ENCODE peak calls at places on chromosomes 16 and 17, in four cellular contexts. One of them, this sample, is unnamed.

GRCh38 chr16:12580809-12581208 is 222.9 kb downstream of the CPPED1 start:
- DNase-seq in ovary: no peak
- DNase-seq in heart left ventricle: no peak
- DNase-seq in esophagus squamous epithelium: no peak
- DNase-seq in this sample: peak

GRCh38 chr16:66261826-66262225 is 104.7 kb upstream of the CDH5 start:
- DNase-seq in ovary: no peak
- DNase-seq in heart left ventricle: no peak
- DNase-seq in esophagus squamous epithelium: no peak
- DNase-seq in this sample: no peak

GRCh38 chr16:85479972-85480726 is 133.0 kb upstream of the GSE1 start:
- DNase-seq in ovary: no peak
- DNase-seq in heart left ventricle: no peak
- DNase-seq in esophagus squamous epithelium: no peak
- DNase-seq in this sample: no peak

GRCh38 chr17:17365476-17366110 is 62.4 kb downstream of the NT5M start:
- DNase-seq in ovary: no peak
- DNase-seq in heart left ventricle: no peak
- DNase-seq in esophagus squamous epithelium: no peak
- DNase-seq in this sample: no peak

GRCh38 chr16:64440421-64440831 is 681.4 kb downstream of the CDH11 start:
- DNase-seq in ovary: no peak
- DNase-seq in heart left ventricle: peak
- DNase-seq in esophagus squamous epithelium: no peak
- DNase-seq in this sample: no peak

GRCh38 chr16:69108069-69108904 is 2.8 kb downstream of the HAS3 start:
- DNase-seq in ovary: no peak
- DNase-seq in heart left ventricle: no peak
- DNase-seq in esophagus squamous epithelium: no peak
- DNase-seq in this sample: no peak

GRCh38 chr16:19130385-19130784 is 16.6 kb downstream of the ITPRIPL2 start:
- DNase-seq in ovary: no peak
- DNase-seq in heart left ventricle: peak
- DNase-seq in esophagus squamous epithelium: no peak
- DNase-seq in this sample: no peak

GRCh38 chr16:1078579-1079021 is 6.1 kb downstream of the SSTR5 start:
- DNase-seq in ovary: no peak
- DNase-seq in heart left ventricle: no peak
- DNase-seq in esophagus squamous epithelium: no peak
- DNase-seq in this sample: no peak

GRCh38 chr17:27319536-27320221 is 25.8 kb downstream of the WSB1 start:
- DNase-seq in ovary: peak
- DNase-seq in heart left ventricle: peak
- DNase-seq in esophagus squamous epithelium: no peak
- DNase-seq in this sample: peak

GRCh38 chr17:2264023-2264860 is 39.3 kb downstream of the SMG6 start:
- DNase-seq in ovary: no peak
- DNase-seq in heart left ventricle: no peak
- DNase-seq in esophagus squamous epithelium: no peak
- DNase-seq in this sample: no peak

GRCh38 chr17:9162275-9162985 is 141.1 kb downstream of the NTN1 start:
- DNase-seq in ovary: no peak
- DNase-seq in heart left ventricle: no peak
- DNase-seq in esophagus squamous epithelium: no peak
- DNase-seq in this sample: no peak

GRCh38 chr16:79047337-79047736 is 553.2 kb downstream of the MAF start:
- DNase-seq in ovary: no peak
- DNase-seq in heart left ventricle: no peak
- DNase-seq in esophagus squamous epithelium: no peak
- DNase-seq in this sample: no peak

GRCh38 chr16:80803341-80804060 is 897 bp downstream of the CDYL2 start:
- DNase-seq in ovary: peak
- DNase-seq in heart left ventricle: peak
- DNase-seq in esophagus squamous epithelium: no peak
- DNase-seq in this sample: no peak

GRCh38 chr16:22027633-22028032 is 19.7 kb downstream of the MOSMO start:
- DNase-seq in ovary: no peak
- DNase-seq in heart left ventricle: no peak
- DNase-seq in esophagus squamous epithelium: no peak
- DNase-seq in this sample: no peak

GRCh38 chr17:34361478-34362061 is 1.5 kb downstream of the CCL1 start:
- DNase-seq in ovary: peak
- DNase-seq in heart left ventricle: peak
- DNase-seq in esophagus squamous epithelium: peak
- DNase-seq in this sample: peak

GRCh38 chr17:13544755-13545154 is 57.0 kb downstream of the HS3ST3A1 start:
- DNase-seq in ovary: no peak
- DNase-seq in heart left ventricle: no peak
- DNase-seq in esophagus squamous epithelium: no peak
- DNase-seq in this sample: no peak

GRCh38 chr17:21774263-21774662 is 81.9 kb downstream of the KCNJ18 start:
- DNase-seq in ovary: no peak
- DNase-seq in heart left ventricle: no peak
- DNase-seq in esophagus squamous epithelium: no peak
- DNase-seq in this sample: no peak

GRCh38 chr17:38918129-38918913 is 7.1 kb upstream of the LASP1NB start:
- DNase-seq in ovary: peak
- DNase-seq in heart left ventricle: no peak
- DNase-seq in esophagus squamous epithelium: no peak
- DNase-seq in this sample: peak

GRCh38 chr17:55089251-55089650 is 120.7 kb downstream of the STXBP4 start:
- DNase-seq in ovary: no peak
- DNase-seq in heart left ventricle: no peak
- DNase-seq in esophagus squamous epithelium: no peak
- DNase-seq in this sample: no peak

GRCh38 chr16:28531777-28532744 is 6.7 kb downstream of the NUPR1 start:
- DNase-seq in ovary: no peak
- DNase-seq in heart left ventricle: peak
- DNase-seq in esophagus squamous epithelium: no peak
- DNase-seq in this sample: peak
- TF ChIP-seq POLR2A in ovary: no peak
- TF ChIP-seq POLR2A in heart left ventricle: peak
- TF ChIP-seq POLR2A in esophagus squamous epithelium: peak
- TF ChIP-seq POLR2A in this sample: peak

DNA sequence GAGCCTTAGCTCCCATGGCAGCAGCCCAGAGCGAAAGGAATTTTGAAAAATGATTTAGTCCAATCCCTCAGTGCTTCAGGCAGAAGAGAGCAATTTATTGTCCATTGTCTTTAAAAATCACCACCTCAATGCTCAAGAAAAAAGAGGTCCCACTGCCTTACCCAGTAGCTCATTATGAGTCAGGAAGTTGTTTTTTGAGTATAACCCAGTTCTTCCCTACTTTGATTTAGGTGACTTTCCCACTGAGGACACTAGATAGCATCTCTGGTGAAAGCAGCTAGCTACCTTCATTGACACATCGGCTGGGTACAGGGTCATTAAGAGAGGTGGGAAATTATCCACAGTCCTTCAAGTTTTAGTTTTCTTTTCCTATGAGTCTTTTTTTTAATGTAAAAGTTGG is 40.7 kb downstream of the PECAM1 start:
- DNase-seq in ovary: no peak
- DNase-seq in heart left ventricle: no peak
- DNase-seq in esophagus squamous epithelium: no peak
- DNase-seq in this sample: no peak
- TF ChIP-seq POLR2A in ovary: no peak
- TF ChIP-seq POLR2A in heart left ventricle: no peak
- TF ChIP-seq POLR2A in esophagus squamous epithelium: no peak
- TF ChIP-seq POLR2A in this sample: no peak

DNA sequence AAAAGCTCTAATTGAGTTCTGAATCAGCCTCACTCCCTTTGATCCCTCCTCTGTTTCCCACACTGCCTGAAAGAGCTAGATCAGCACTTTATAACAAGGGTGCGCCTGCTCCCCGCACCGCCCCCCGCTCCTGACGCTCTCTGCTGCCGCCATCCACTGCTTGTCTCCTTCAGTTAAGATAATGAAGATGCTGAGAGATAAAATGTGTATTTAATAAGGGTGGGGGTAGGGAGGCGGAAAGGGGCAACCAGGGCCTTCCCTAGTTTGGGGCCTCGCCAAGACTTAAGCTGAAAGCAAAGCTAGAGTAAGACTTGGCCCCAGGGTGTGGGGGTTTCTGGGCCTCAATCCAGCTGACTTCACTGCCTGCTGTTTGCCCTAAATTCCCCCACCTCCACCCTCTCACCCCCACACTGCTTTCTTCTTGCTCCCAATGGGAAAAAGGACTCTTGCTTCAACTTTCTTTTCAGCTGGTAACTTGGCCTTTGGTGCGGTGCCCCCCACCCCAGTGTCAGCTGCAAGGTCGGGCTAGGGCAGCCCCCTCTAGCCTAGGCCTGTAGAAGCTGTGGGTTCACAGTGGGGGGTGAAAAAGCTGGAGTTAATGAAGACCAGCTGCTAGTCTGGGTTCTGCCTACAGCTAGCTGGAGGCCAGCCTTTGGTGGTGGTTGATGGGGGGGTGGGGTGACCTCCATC is 1.8 kb upstream of the RARA start:
- DNase-seq in ovary: peak
- DNase-seq in heart left ventricle: no peak
- DNase-seq in esophagus squamous epithelium: no peak
- DNase-seq in this sample: peak
- TF ChIP-seq POLR2A in ovary: no peak
- TF ChIP-seq POLR2A in heart left ventricle: no peak
- TF ChIP-seq POLR2A in esophagus squamous epithelium: no peak
- TF ChIP-seq POLR2A in this sample: no peak

GRCh38 chr17:81870155-81870977 is 771 bp downstream of the ARHGDIA start:
- DNase-seq in ovary: peak
- DNase-seq in heart left ventricle: peak
- DNase-seq in esophagus squamous epithelium: no peak
- DNase-seq in this sample: peak

GRCh38 chr17:81867123-81867951 is 3.8 kb downstream of the ARHGDIA start:
- DNase-seq in ovary: peak
- DNase-seq in heart left ventricle: no peak
- DNase-seq in esophagus squamous epithelium: no peak
- DNase-seq in this sample: no peak

GRCh38 chr17:81869221-81870154 is 1.6 kb downstream of the ARHGDIA start:
- DNase-seq in ovary: peak
- DNase-seq in heart left ventricle: no peak
- DNase-seq in esophagus squamous epithelium: no peak
- DNase-seq in this sample: peak

GRCh38 chr17:81867952-81868673 is 3.0 kb downstream of the ARHGDIA start:
- DNase-seq in ovary: peak
- DNase-seq in heart left ventricle: no peak
- DNase-seq in esophagus squamous epithelium: no peak
- DNase-seq in this sample: no peak

GRCh38 chr17:81868674-81869220 is 2.4 kb downstream of the ARHGDIA start:
- DNase-seq in ovary: peak
- DNase-seq in heart left ventricle: peak
- DNase-seq in esophagus squamous epithelium: no peak
- DNase-seq in this sample: peak
- TF ChIP-seq POLR2A in ovary: no peak
- TF ChIP-seq POLR2A in heart left ventricle: no peak
- TF ChIP-seq POLR2A in esophagus squamous epithelium: no peak
- TF ChIP-seq POLR2A in this sample: no peak